ENCODE peak calls at places on chromosome 16, in four cellular contexts. Q is mesothelial cell of epicardium, A is foreskin keratinocyte, G is sigmoid colon. X is an unnamed sample.

GRCh38 chr16:70659546-70659945 is 13.2 kb downstream of the IL34 start:
- DNase-seq in Q (no peak), A (no peak), G (peak; percentile 63), X (no peak)

GRCh38 chr16:22813223-22813945 is 578 bp upstream of the HS3ST2 start:
- DNase-seq in Q (peak; percentile 91), A (peak; percentile 81), G (peak; percentile 67), X (peak; percentile 88)

GRCh38 chr16:46923513-46924295 is 39.5 kb downstream of the GPT2 start:
- DNase-seq in Q (no peak), A (no peak), G (no peak), X (no peak)

GRCh38 chr16:81885976-81886586 is 107.0 kb downstream of the PLCG2 start:
- DNase-seq in Q (no peak), A (no peak), G (no peak), X (peak; percentile 42)

GRCh38 chr16:82653550-82654511 is 27.1 kb downstream of the CDH13 start:
- DNase-seq in Q (no peak), A (peak; percentile 94), G (peak; percentile 56), X (no peak)

GRCh38 chr16:13906426-13907089 is 13.4 kb upstream of the ERCC4 start:
- DNase-seq in Q (no peak), A (no peak), G (no peak), X (no peak)

GRCh38 chr16:67349172-67349571 is 22.6 kb downstream of the LRRC36 start:
- DNase-seq in Q (no peak), A (peak; percentile 23), G (no peak), X (no peak)

GRCh38 chr16:2005646-2006045 is 4.0 kb downstream of the ZNF598 start:
- DNase-seq in Q (no peak), A (no peak), G (no peak), X (no peak)

GRCh38 chr16:11896776-11897175 is 19.0 kb downstream of the GSPT1 start:
- DNase-seq in Q (no peak), A (peak; percentile 37), G (no peak), X (no peak)

GRCh38 chr16:11614587-11615175 is 28.0 kb upstream of the LITAF start:
- DNase-seq in Q (no peak), A (peak; percentile 47), G (no peak), X (no peak)

GRCh38 chr16:73152731-73153130 is 104.8 kb upstream of the ZFHX3 start:
- DNase-seq in Q (no peak), A (no peak), G (no peak), X (peak; percentile 40)

GRCh38 chr16:88045820-88046303 is 94.6 kb downstream of the BANP start:
- DNase-seq in Q (no peak), A (no peak), G (no peak), X (no peak)

GRCh38 chr16:80166082-80166481 is 374.7 kb upstream of the DYNLRB2 start:
- DNase-seq in Q (no peak), A (no peak), G (no peak), X (no peak)

GRCh38 chr16:6777624-6778023 is 555.0 kb upstream of the RBFOX1 start:
- DNase-seq in Q (no peak), A (no peak), G (no peak), X (no peak)
- TF ChIP-seq CTCF in Q (no peak), A (no peak), G (no peak), X (no peak)

GRCh38 chr16:74727903-74728302 is 27.2 kb upstream of the MLKL start:
- DNase-seq in Q (no peak), A (no peak), G (no peak), X (no peak)

GRCh38 chr16:74724820-74725549 is 24.3 kb upstream of the MLKL start:
- DNase-seq in Q (no peak), A (no peak), G (no peak), X (peak; percentile 21)

GRCh38 chr16:74725641-74726040 is 25.0 kb upstream of the MLKL start:
- DNase-seq in Q (no peak), A (no peak), G (no peak), X (no peak)

GRCh38 chr16:74726056-74726455 is 25.4 kb upstream of the MLKL start:
- DNase-seq in Q (no peak), A (no peak), G (no peak), X (no peak)

DNA sequence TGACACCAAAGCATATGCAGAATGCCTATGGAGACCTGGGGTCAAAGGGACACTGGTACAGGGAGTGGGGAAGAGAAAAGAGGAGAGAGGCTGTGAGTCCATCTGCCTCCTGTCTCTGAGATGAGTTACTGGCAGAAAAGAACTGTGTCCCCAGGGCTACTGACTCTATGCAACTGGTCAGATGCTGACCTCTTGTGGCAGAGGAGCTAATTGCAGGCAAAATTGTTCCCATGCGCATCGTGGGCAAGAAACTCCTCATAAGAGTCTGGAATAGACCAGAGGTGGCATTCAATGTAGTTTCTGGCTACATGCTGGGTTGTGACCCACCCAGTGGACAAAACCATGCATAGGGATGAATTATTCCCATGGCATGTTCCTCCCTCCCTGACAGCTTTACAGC is 26.1 kb upstream of the MLKL start:
- DNase-seq in Q (no peak), A (no peak), G (no peak), X (peak; percentile 48)
- TF ChIP-seq CTCF in Q (peak; percentile 38), A (peak; percentile 64), G (no peak), X (peak; percentile 61)

DNA sequence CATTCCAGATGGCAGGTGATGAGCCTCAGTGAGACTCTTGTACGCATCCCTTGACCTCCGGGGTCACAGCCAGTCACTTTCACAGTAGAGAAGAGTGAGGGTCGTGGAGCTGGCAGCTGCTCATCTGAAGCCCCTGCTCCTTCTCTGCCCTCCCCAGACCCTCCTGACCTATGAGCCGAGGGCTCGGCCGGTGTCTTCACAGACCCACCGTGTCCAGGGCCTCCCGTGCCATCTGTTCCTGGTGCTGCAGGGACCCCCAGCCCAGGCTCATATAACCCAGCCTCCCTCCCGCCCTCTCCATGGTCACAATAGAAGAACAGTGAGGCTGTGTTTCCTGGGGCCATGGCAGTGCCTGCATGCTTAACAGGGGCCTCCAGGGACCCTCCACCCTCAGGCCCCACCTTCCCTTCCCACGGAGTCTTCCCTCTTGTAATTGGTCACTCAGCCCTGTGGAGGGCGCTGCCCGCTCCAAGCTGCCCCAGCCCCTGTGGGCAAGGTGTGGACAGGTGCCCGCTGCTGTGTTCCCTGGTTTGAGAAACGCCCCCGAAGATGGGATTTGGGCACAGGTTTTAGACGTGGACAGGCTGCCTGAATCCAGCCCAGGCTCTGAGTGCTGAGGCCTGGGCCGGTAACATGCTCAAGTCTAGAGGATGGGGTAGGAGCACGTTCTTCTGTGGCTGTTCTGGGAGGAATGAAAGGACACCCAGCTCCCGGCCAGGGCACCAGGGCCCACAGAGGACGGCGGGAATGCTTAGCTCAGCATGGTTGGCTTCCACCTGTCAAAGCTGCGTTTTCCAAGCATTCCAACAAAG is 38.7 kb downstream of the ACSF3 start:
- DNase-seq in Q (no peak), A (no peak), G (no peak), X (no peak)
- TF ChIP-seq CTCF in Q (no peak), A (no peak), G (no peak), X (no peak)

DNA sequence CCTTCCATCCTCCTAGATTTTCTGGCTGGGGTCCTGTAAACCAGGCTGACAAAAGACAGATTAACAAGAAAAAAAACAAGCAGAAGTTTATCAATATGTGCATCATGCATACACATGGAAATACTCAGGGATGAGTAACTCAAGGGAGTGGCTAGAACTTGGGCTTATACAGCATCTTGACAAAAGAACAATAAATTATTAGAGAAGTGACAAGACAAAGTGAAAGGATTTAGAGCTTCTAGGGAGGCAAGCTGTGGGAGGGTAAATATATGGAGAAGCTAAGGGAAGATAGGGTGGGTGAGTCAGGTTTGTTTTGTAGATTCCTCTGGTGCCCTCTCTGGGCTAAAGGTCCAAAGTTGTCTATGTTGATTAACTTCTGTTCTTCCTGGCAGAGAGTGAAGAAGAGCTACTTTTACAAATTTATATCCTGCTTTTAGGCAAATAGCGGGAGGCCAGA is 48.0 kb upstream of the NDRG4 start:
- DNase-seq in Q (no peak), A (peak; percentile 82), G (no peak), X (no peak)
- TF ChIP-seq CTCF in Q (no peak), A (peak; percentile 63), G (no peak), X (no peak)

X was measured in neural crest cell.